ENCODE peak calls at places on chromosome 10, in five cellular contexts. S, P, F, N and Y are unnamed samples.

GRCh38 chr10:77641788-77642397 is 4.3 kb upstream of the KCNMA1 start:
- DNase-seq in S (peak; percentile 74), P (peak; percentile 73), F (peak; percentile 27), N (peak; percentile 40), Y (peak; percentile 74)

GRCh38 chr10:24272374-24272773 is 63.4 kb downstream of the KIAA1217 start:
- DNase-seq in S (no peak), P (peak; percentile 80), F (no peak), N (no peak), Y (no peak)

GRCh38 chr10:80455461-80456345 is 1.6 kb downstream of the TSPAN14 start:
- DNase-seq in S (peak; percentile 21), P (no peak), F (no peak), N (no peak), Y (no peak)

GRCh38 chr10:25531662-25532061 is 356.9 kb downstream of the GPR158 start:
- DNase-seq in S (no peak), P (no peak), F (no peak), N (no peak), Y (no peak)

GRCh38 chr10:112027881-112028280 is 155.7 kb downstream of the GPAM start:
- DNase-seq in S (no peak), P (no peak), F (no peak), N (no peak), Y (no peak)

GRCh38 chr10:59234814-59235429 is 58.5 kb downstream of the PHYHIPL start:
- DNase-seq in S (peak; percentile 31), P (peak; percentile 50), F (peak; percentile 4), N (peak; percentile 16), Y (no peak)

GRCh38 chr10:103641326-103641725 is 147.8 kb downstream of the NEURL1 start:
- DNase-seq in S (no peak), P (no peak), F (no peak), N (no peak), Y (no peak)

GRCh38 chr10:93718937-93719725 is 16.7 kb upstream of the FRA10AC1 start:
- DNase-seq in S (peak; percentile 69), P (no peak), F (no peak), N (peak; percentile 5), Y (no peak)

GRCh38 chr10:77661100-77661499 is 23.5 kb upstream of the KCNMA1 start:
- DNase-seq in S (no peak), P (no peak), F (no peak), N (no peak), Y (no peak)

GRCh38 chr10:82942572-82943091 is 1067.6 kb downstream of the NRG3 start:
- DNase-seq in S (peak; percentile 24), P (no peak), F (peak; percentile 51), N (no peak), Y (peak; percentile 42)

GRCh38 chr10:124999433-125000365 is 57.8 kb downstream of the ZRANB1 start:
- DNase-seq in S (no peak), P (peak; percentile 81), F (no peak), N (no peak), Y (no peak)

GRCh38 chr10:52950578-52950977 is 178.0 kb upstream of the MBL2 start:
- DNase-seq in S (peak; percentile 20), P (no peak), F (no peak), N (no peak), Y (no peak)

GRCh38 chr10:11443468-11444147 is 167.8 kb downstream of the USP6NL start:
- DNase-seq in S (no peak), P (no peak), F (no peak), N (no peak), Y (no peak)

GRCh38 chr10:28628184-28628893 is 49.0 kb upstream of the BAMBI start:
- DNase-seq in S (peak; percentile 74), P (peak; percentile 84), F (no peak), N (peak; percentile 15), Y (peak; percentile 16)

GRCh38 chr10:97904576-97904975 is 54.9 kb downstream of the GOLGA7B start:
- DNase-seq in S (no peak), P (no peak), F (no peak), N (no peak), Y (no peak)

GRCh38 chr10:88062385-88062784 is 199.0 kb downstream of the PTEN start:
- DNase-seq in S (peak; percentile 93), P (no peak), F (no peak), N (no peak), Y (no peak)

GRCh38 chr10:100579261-100579660 is 43.5 kb downstream of the HIF1AN start:
- DNase-seq in S (no peak), P (no peak), F (no peak), N (no peak), Y (no peak)